ENCODE peak calls at places on chromosomes 4 and X, in four cellular contexts. U is GM12878, I is HepG2, C is K562. H is an unnamed sample.

GRCh38 chr4:41912546-41912945 is 22.7 kb upstream of the TMEM33 start:
- DNase-seq in C (no peak), U (no peak), I (no peak), H (no peak)

GRCh38 chr4:61273237-61273636 is 73.1 kb downstream of the ADGRL3 start:
- DNase-seq in U (no peak), I (no peak), C (no peak), H (no peak)

GRCh38 chr4:87092389-87093141 is 127.9 kb downstream of the KLHL8 start:
- DNase-seq in U (no peak), I (peak), C (peak), H (no peak)

GRCh38 chr4:100823066-100823992 is 305.5 kb upstream of the EMCN start:
- DNase-seq in I (peak), C (no peak), U (peak), H (no peak)

GRCh38 chrX:106050054-106050453 is 11.5 kb upstream of the SERPINA7 start:
- DNase-seq in I (no peak), U (no peak), C (no peak), H (no peak)

GRCh38 chrX:39226307-39226706 is 425.0 kb downstream of the MID1IP1 start:
- DNase-seq in U (no peak), C (no peak), I (no peak), H (no peak)

GRCh38 chr4:70992354-70992753 is 1.1 kb upstream of the DCK start:
- DNase-seq in I (no peak), C (peak), U (no peak), H (no peak)

GRCh38 chr4:165440415-165440882 is 61.6 kb downstream of the CPE start:
- DNase-seq in C (no peak), U (no peak), I (peak), H (no peak)

GRCh38 chr4:74173321-74173720 is 15.4 kb downstream of the MTHFD2L start:
- DNase-seq in C (no peak), I (no peak), U (no peak), H (no peak)

GRCh38 chr4:143411527-143412480 is 75.1 kb downstream of the GAB1 start:
- DNase-seq in I (no peak), U (no peak), C (no peak), H (no peak)

GRCh38 chr4:31104033-31104432 is 383.9 kb downstream of the PCDH7 start:
- DNase-seq in I (no peak), C (no peak), U (no peak), H (no peak)

GRCh38 chr4:53527930-53528329 is 63.4 kb downstream of the LNX1 start:
- DNase-seq in U (no peak), C (no peak), I (no peak), H (no peak)

GRCh38 chr4:176791591-176792347 is 953 bp downstream of the VEGFC start:
- DNase-seq in C (no peak), U (no peak), I (no peak), H (peak)

GRCh38 chr4:140367738-140368137 is 5.7 kb upstream of the SCOC start:
- DNase-seq in I (no peak), C (no peak), U (no peak), H (no peak)

GRCh38 chr4:40909363-40909876 is 159.7 kb downstream of the NSUN7 start:
- DNase-seq in U (no peak), C (no peak), I (no peak), H (no peak)

GRCh38 chr4:124711469-124712416 is 789 bp downstream of the ANKRD50 start:
- DNase-seq in I (peak), U (no peak), C (peak), H (peak)

GRCh38 chr4:1748465-1748995 is 27.2 kb downstream of the TACC3 start:
- DNase-seq in C (peak), I (peak), U (no peak), H (peak)

GRCh38 chr4:55959655-55960054 is 10.9 kb downstream of the CEP135 start:
- DNase-seq in C (no peak), U (no peak), I (no peak), H (no peak)

GRCh38 chrX:153525451-153525850 is 8.0 kb downstream of the ATP2B3 start:
- DNase-seq in I (no peak), U (no peak), C (no peak), H (no peak)

GRCh38 chrX:20066968-20067708 is 49.6 kb downstream of the MAP7D2 start:
- DNase-seq in U (no peak), C (peak), I (peak), H (no peak)

GRCh38 chr4:13627185-13627605 is 330 bp downstream of the BOD1L1 start:
- DNase-seq in I (no peak), U (no peak), C (no peak), H (no peak)

GRCh38 chr4:165294907-165295306 is 32.6 kb upstream of the MSMO1 start:
- DNase-seq in C (no peak), U (peak), I (no peak), H (no peak)

GRCh38 chr4:8268901-8269534 is 536 bp upstream of the HTRA3 start:
- DNase-seq in U (no peak), I (no peak), C (no peak), H (no peak)

GRCh38 chrX:57595381-57595811 is 3.6 kb downstream of the ZXDB start:
- DNase-seq in C (no peak), U (no peak), I (no peak), H (no peak)

GRCh38 chr4:169225058-169225751 is 45.6 kb downstream of the SH3RF1 start:
- DNase-seq in C (no peak), I (no peak), U (no peak), H (no peak)

GRCh38 chr4:37245391-37245954 is 930 bp downstream of the NWD2 start:
- DNase-seq in U (no peak), I (no peak), C (no peak), H (no peak)

DNA sequence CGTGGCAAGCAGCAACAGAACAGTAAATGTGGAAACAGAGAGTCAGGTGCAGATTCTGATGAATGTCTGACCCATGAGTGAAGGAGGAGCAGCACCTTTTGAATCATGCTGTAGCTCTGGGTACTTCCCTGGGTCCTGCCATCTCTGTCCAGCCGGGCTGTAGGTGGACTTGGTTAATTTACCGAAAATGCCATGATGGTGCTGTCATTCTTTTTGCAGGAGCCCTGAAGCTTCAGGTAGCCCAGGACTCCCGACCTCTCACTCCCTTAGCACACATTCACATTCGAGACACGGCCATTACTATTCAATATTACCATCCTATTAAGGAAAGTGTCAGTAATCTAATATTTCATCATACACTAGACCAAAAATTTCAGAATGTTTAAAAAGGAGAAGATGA is 320.9 kb downstream of the STK32B start:
- DNase-seq in C (no peak), I (no peak), U (no peak), H (no peak)
- H3K27ac ChIP-seq in C (no peak), I (no peak), U (no peak), H (no peak)

GRCh38 chr4:156336516-156336915 is 382.9 kb upstream of the CTSO start:
- DNase-seq in U (no peak), I (no peak), C (no peak), H (no peak)

GRCh38 chr4:156335721-156336120 is 382.1 kb upstream of the CTSO start:
- DNase-seq in I (no peak), C (no peak), U (no peak), H (no peak)

GRCh38 chr4:156328882-156329281 is 375.2 kb upstream of the CTSO start:
- DNase-seq in I (no peak), U (no peak), C (no peak), H (no peak)

GRCh38 chr4:156329779-156330178 is 376.1 kb upstream of the CTSO start:
- DNase-seq in I (no peak), U (no peak), C (no peak), H (no peak)

DNA sequence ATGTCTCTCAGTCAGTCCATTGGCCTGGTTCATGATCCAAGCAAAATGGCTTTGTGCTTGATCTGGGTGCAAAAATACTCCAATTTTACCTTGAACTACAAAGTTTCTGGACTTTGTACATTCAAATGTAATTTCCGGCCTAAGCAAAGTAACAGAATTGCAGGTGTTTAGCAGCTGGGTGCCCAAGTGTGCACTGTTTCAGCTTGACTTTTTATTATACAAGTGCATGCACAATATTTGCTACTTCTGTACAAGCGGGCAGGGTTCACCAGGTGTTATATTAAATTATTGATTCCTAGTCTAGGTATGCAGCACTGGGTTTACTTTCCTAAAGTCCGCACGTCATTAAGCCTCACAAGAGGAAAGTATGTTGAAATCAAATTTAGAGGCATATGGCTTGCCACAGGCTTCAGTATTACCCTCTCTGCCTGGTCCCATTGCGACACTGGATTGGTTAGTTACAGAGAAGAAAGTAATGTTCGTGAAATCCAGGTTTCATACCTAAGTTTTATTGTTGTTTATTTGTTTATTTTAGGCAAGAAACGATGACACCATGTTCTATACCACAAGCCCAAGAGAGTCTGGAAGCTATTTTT is 376.9 kb upstream of the CTSO start:
- DNase-seq in U (no peak), C (no peak), I (no peak), H (no peak)
- TF ChIP-seq BRCA1 in U (no peak), C (no peak), I (no peak), H (no peak)

DNA sequence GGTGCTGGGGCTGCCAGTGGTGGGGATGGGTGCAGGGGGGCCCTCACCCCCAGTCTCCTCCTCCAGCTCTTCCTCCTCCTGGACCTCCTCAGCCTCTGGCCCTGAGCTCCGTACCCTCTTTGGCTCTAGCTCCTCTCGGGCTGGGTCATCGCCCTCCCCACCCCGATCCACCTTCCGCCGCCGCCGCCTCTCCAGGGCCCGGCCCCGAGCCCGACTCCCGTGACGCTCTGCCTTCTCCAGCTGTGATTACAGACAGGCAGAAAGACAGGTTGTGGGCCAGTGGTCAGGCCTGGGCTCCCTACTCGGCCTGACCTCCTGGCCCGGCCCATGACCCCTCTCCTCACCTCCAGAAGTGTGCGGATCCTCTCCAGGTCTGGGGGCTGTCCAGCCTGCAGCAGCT is 31.9 kb downstream of the KDM5C start:
- DNase-seq in U (no peak), I (no peak), C (no peak), H (no peak)
- H3K27ac ChIP-seq in U (no peak), I (no peak), C (no peak), H (no peak)

GRCh38 chr4:121156822-121157769 is 7.0 kb downstream of the TNIP3 start:
- DNase-seq in C (no peak), U (no peak), I (no peak), H (peak)

GRCh38 chr4:121150003-121150402 is 14.1 kb downstream of the TNIP3 start:
- DNase-seq in C (no peak), U (no peak), I (no peak), H (no peak)

GRCh38 chr4:121154103-121154515 is 10.0 kb downstream of the TNIP3 start:
- DNase-seq in I (no peak), U (peak), C (no peak), H (no peak)

GRCh38 chr4:121150486-121150885 is 13.6 kb downstream of the TNIP3 start:
- DNase-seq in I (no peak), U (no peak), C (no peak), H (no peak)

DNA sequence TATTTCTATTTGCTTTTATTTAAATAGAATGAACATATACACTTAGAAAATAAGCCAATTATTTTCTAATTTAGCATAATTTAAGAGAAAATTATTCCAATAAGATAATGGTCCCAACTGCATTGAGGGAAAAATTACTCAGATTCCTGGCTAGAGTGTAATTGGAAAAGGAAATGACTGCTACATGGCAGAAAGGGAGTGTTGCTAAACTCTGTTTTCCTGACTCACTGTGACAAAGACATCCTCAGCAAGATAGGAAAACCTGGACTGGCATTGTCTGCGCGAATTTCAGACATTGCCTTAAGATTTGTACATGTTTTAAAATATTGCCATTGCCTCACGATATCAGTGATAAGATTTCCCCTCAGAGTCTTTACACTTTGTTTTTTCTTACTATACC is 8.2 kb downstream of the TNIP3 start:
- DNase-seq in C (peak), I (no peak), U (no peak), H (no peak)
- TF ChIP-seq BRCA1 in C (no peak), I (no peak), U (no peak), H (no peak)

GRCh38 chrX:149461746-149462145 is 43.4 kb downstream of the IDS start:
- DNase-seq in U (no peak), I (no peak), C (no peak), H (no peak)

GRCh38 chrX:149467920-149468319 is 37.2 kb downstream of the IDS start:
- DNase-seq in I (no peak), U (no peak), C (no peak), H (no peak)

GRCh38 chrX:149462849-149463248 is 42.3 kb downstream of the IDS start:
- DNase-seq in C (no peak), U (no peak), I (no peak), H (no peak)
- H3K27ac ChIP-seq in C (no peak), U (no peak), I (no peak), H (no peak)

DNA sequence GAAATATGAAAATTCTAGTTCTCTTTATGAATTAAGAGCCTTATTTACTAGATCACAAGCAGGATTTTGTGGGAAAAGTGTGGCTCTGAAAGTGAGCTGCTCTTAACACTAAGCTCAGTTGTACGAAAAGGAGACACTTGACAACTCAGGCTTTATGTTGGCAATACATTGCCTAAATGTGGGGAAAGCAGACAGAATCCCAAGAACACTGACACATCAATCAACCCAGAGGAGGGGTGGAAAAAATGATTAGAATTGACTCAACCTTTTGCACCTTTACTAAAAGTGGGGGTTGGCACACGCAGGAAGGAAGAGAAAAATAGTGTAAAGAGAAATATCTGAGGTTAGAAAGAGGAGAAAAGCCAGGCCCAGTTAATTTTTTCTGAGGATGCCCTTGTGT is 61.6 kb downstream of the CHST7 start:
- DNase-seq in U (no peak), I (no peak), C (no peak), H (no peak)
- TF ChIP-seq BRCA1 in U (no peak), I (no peak), C (no peak), H (no peak)

DNA sequence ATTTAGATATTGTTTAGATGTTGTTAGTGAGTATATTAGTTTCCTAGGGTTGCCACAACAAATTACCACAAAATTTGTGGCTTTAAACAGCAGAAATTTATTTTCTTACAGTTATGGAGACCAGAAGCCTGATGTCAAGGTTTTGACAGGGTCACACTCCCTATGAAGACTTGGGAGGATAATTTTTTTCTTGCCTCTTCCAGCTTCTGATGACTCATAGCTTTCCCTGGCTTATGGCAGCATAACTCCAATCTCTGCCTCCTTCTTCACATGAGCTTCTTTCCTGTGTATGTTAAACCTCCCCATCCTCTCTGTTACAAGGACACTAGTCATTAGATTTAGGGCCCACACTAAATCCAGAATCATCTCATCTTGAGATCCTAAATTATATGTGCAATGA is 20.9 kb upstream of the RAB40A start:
- DNase-seq in I (no peak), C (no peak), U (no peak), H (no peak)
- H3K27ac ChIP-seq in I (no peak), C (no peak), U (no peak), H (no peak)

GRCh38 chrX:23012162-23012561 is 12.4 kb downstream of the DDX53 start:
- DNase-seq in I (no peak), C (no peak), U (no peak), H (no peak)

GRCh38 chrX:23003121-23003520 is 3.4 kb downstream of the DDX53 start:
- DNase-seq in I (no peak), U (no peak), C (no peak), H (no peak)

GRCh38 chrX:23012636-23013035 is 12.9 kb downstream of the DDX53 start:
- DNase-seq in I (no peak), U (no peak), C (no peak), H (no peak)

DNA sequence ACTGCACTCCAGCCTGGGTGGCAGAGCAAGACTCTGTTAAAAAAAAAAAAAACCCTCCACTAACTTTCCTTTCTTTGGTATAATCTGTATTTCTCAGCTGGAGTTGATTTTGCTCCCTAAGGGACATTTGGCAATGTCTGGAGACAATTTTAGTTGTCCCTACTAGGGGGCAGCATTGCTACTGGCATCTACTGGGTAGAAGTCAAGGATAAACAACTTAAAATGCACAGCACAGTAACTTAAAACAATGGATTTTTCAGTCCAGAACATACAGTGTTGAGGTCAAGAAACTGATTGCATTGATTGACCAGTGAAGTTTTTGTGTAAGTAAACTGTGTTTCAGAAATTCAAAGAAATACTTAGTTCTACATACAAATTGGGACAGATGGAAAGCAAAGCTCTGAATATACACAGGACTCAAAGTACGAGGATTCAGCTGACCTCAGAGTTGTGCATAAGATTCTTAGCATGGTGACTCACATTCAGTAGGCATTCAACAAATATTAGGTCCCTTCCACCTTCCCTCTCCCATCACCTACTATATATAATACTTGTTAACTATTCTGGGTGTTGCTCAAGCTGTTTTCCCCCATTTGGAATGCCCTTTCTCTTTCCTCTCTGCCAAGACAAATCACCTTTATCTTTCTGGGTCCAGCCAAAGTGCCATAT is 8.8 kb downstream of the DDX53 start:
- DNase-seq in U (no peak), C (no peak), I (peak), H (no peak)
- TF ChIP-seq BRCA1 in U (no peak), C (no peak), I (no peak), H (no peak)

DNA sequence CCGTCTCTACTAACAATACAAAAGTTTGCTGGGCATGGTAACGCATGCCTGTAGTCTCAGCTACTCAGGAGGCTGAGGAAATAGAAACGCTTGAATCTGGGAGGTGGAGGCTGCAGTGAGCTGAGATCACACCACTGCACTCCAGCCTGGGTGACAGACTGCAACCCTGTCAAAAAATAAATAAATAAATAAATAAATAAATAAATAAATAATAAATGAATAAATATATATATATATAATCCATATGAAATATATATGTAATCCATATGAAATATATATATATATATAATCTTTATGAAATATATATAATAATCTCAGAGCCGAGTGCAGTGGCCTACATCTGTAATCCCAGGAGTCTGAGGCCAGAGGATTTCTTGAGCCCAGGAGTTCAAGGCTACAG is 17.8 kb upstream of the RBPJ start:
- DNase-seq in U (no peak), C (no peak), I (no peak), H (no peak)
- H3K27ac ChIP-seq in U (no peak), C (no peak), I (no peak), H (no peak)

H was measured in H1.